ENCODE peak calls at places on chromosomes 5 and 9, in ten cellular contexts. C is endothelial cell; N is NCI-H1930; F is osteoblast; H is stimulated activated CD4-positive, alpha-beta T cell treated with anti-CD3 and anti-CD28 coated beads, Interleukin-12 subunit alpha, Interleukin-12 subunit beta, amount 100 ng/mL, for 48 hours; J is caudate nucleus; V is GM12891; L is HFFc6; I is activated naive CD4-positive, alpha-beta T cell; R is SK-N-SH. T is an unnamed sample.

GRCh38 chr9:105191508-105192118 is 52.8 kb upstream of the SLC44A1 start:
- DNase-seq in C (no peak), N (no peak), F (no peak), H (no peak), J (no peak), V (no peak), L (no peak), I (no peak), R (no peak), T (peak; percentile 53)

GRCh38 chr9:109251080-109251775 is 69.6 kb downstream of the EPB41L4B start:
- DNase-seq in C (no peak), N (peak; percentile 79), F (peak; percentile 78), H (no peak), J (no peak), V (no peak), L (peak; percentile 27), I (no peak), R (no peak), T (no peak)

GRCh38 chr5:38465045-38465444 is 91.4 kb downstream of the LIFR start:
- DNase-seq in C (no peak), N (no peak), F (peak; percentile 58), H (no peak), J (no peak), V (no peak), L (peak; percentile 7), I (no peak), R (no peak), T (no peak)

GRCh38 chr5:149581931-149582768 is 852 bp downstream of the ARHGEF37 start:
- DNase-seq in C (no peak), N (no peak), F (no peak), H (no peak), J (no peak), V (no peak), L (no peak), I (no peak), R (no peak), T (no peak)

GRCh38 chr5:176183321-176184074 is 54.7 kb upstream of the SIMC1 start:
- DNase-seq in C (no peak), N (no peak), F (no peak), H (no peak), J (no peak), V (no peak), L (no peak), I (no peak), R (no peak), T (no peak)

GRCh38 chr9:32292611-32293010 is 91.8 kb upstream of the ACO1 start:
- DNase-seq in C (no peak), N (no peak), F (peak; percentile 31), H (no peak), J (no peak), V (no peak), L (no peak), I (no peak), R (no peak), T (no peak)

GRCh38 chr9:131724678-131725077 is 15.2 kb downstream of the RAPGEF1 start:
- DNase-seq in C (no peak), N (no peak), F (no peak), H (no peak), J (no peak), V (no peak), L (no peak), I (no peak), R (no peak), T (no peak)

GRCh38 chr5:773517-774264 is 10.8 kb downstream of the ZDHHC11B start:
- DNase-seq in C (no peak), N (no peak), F (peak; percentile 14), H (no peak), J (no peak), V (no peak), L (no peak), I (no peak), R (peak; percentile 34), T (peak; percentile 39)

GRCh38 chr9:25742241-25742640 is 64.0 kb upstream of the TUSC1 start:
- DNase-seq in C (no peak), N (peak; percentile 85), F (no peak), H (no peak), J (no peak), V (no peak), L (no peak), I (no peak), R (no peak), T (no peak)

GRCh38 chr5:34778451-34778850 is 60.5 kb upstream of the TTC23L start:
- DNase-seq in C (no peak), N (no peak), F (no peak), H (no peak), J (no peak), V (no peak), L (no peak), I (no peak), R (no peak), T (no peak)

GRCh38 chr9:15317836-15318235 is 10.8 kb upstream of the TTC39B start:
- DNase-seq in C (no peak), N (no peak), F (no peak), H (no peak), J (no peak), V (no peak), L (peak; percentile 6), I (no peak), R (no peak), T (no peak)

GRCh38 chr5:14406554-14406849 is 175.1 kb upstream of the OTULINL start:
- DNase-seq in C (no peak), N (no peak), F (peak; percentile 95), H (no peak), J (no peak), V (no peak), L (peak; percentile 92), I (no peak), R (no peak), T (no peak)

GRCh38 chr5:141003026-141003425 is 36.8 kb downstream of the PCDHAC2 start:
- DNase-seq in C (no peak), N (no peak), F (no peak), H (no peak), J (no peak), V (no peak), L (no peak), I (no peak), R (no peak), T (no peak)

GRCh38 chr5:132807163-132807838 is 5.8 kb upstream of the SOWAHA start:
- DNase-seq in C (peak; percentile 40), N (no peak), F (no peak), H (no peak), J (no peak), V (no peak), L (no peak), I (no peak), R (no peak), T (no peak)

GRCh38 chr5:31937226-31937625 is 236.9 kb downstream of the GOLPH3 start:
- DNase-seq in C (no peak), N (no peak), F (no peak), H (no peak), J (no peak), V (no peak), L (no peak), I (no peak), R (no peak), T (no peak)

GRCh38 chr5:153187503-153187902 is 303.0 kb upstream of the GRIA1 start:
- DNase-seq in C (no peak), N (no peak), F (no peak), H (no peak), J (no peak), V (no peak), L (no peak), I (no peak), R (no peak), T (no peak)

GRCh38 chr5:147321569-147321968 is 86.7 kb downstream of the STK32A start:
- DNase-seq in C (no peak), N (no peak), F (no peak), H (no peak), J (no peak), V (no peak), L (no peak), I (no peak), R (no peak), T (no peak)

GRCh38 chr9:5493597-5494511 is 16.5 kb upstream of the PDCD1LG2 start:
- DNase-seq in C (no peak), N (no peak), F (peak; percentile 83), H (no peak), J (no peak), V (peak; percentile 24), L (peak; percentile 90), I (no peak), R (no peak), T (peak; percentile 66)

GRCh38 chr9:132646726-132647125 is 23.1 kb downstream of the DDX31 start:
- DNase-seq in C (no peak), N (no peak), F (no peak), H (no peak), J (no peak), V (no peak), L (no peak), I (no peak), R (no peak), T (no peak)

GRCh38 chr9:95139121-95139520 is 178.4 kb downstream of the FANCC start:
- DNase-seq in C (no peak), N (no peak), F (no peak), H (no peak), J (no peak), V (no peak), L (no peak), I (no peak), R (no peak), T (no peak)

GRCh38 chr5:2205596-2205995 is 322.9 kb upstream of the IRX4 start:
- DNase-seq in C (no peak), N (no peak), F (no peak), H (no peak), J (no peak), V (no peak), L (no peak), I (no peak), R (no peak), T (no peak)

GRCh38 chr9:22374021-22374420 is 72.6 kb upstream of the DMRTA1 start:
- DNase-seq in C (no peak), N (peak; percentile 48), F (no peak), H (no peak), J (no peak), V (no peak), L (no peak), I (no peak), R (no peak), T (no peak)

GRCh38 chr9:130835441-130836298 is 616 bp downstream of the ABL1 start:
- DNase-seq in C (peak; percentile 32), N (no peak), F (peak; percentile 83), H (peak; percentile 8), J (no peak), V (peak; percentile 49), L (no peak), I (no peak), R (peak; percentile 78), T (peak; percentile 77)